ENCODE peak calls at places on chromosomes 2 and 18, in six cellular contexts. S, G, P, O, Z and E are unnamed samples. For H3K4me1, the result is how much of the 10 kb centered on the place peaks cover.

GRCh38 chr18:61274561-61274960 is 58.7 kb upstream of the CDH20 start:
- DNase-seq in Z (no peak), G (no peak), O (no peak), P (no peak), S (no peak), E (no peak)

GRCh38 chr2:120934891-120935338 is 199.2 kb downstream of the GLI2 start:
- DNase-seq in P (peak), Z (peak), G (peak), O (no peak), S (peak), E (peak)

GRCh38 chr2:125169022-125169763 is 1144.1 kb downstream of the CNTNAP5 start:
- DNase-seq in O (no peak), S (no peak), Z (no peak), G (no peak), P (peak), E (no peak)

GRCh38 chr18:22585821-22586220 is 168.1 kb upstream of the CTAGE1 start:
- DNase-seq in Z (no peak), P (no peak), G (no peak), O (no peak), S (no peak), E (no peak)

GRCh38 chr18:6120820-6121279 is 225.5 kb upstream of the TMEM200C start:
- DNase-seq in O (no peak), G (no peak), P (no peak), Z (peak), S (no peak), E (no peak)

GRCh38 chr2:187054501-187055319 is 205.7 kb upstream of the ZSWIM2 start:
- DNase-seq in P (no peak), O (peak), S (no peak), Z (no peak), G (no peak), E (no peak)

GRCh38 chr18:905307-905947 is 756 bp downstream of the ADCYAP1 start:
- DNase-seq in S (no peak), P (no peak), O (no peak), Z (no peak), G (no peak), E (no peak)

GRCh38 chr18:6547476-6547875 is 132.8 kb upstream of the L3MBTL4 start:
- DNase-seq in G (peak), Z (no peak), S (no peak), O (no peak), P (no peak), E (no peak)

GRCh38 chr2:109083771-109084170 is 45.2 kb upstream of the SH3RF3 start:
- DNase-seq in Z (no peak), G (no peak), P (no peak), S (no peak), O (no peak), E (no peak)

GRCh38 chr2:8714283-8714682 is 32.4 kb downstream of the ID2 start:
- DNase-seq in Z (no peak), S (no peak), P (no peak), O (no peak), G (no peak), E (no peak)

GRCh38 chr18:58915006-58915799 is 50.5 kb downstream of the ZNF532 start:
- DNase-seq in O (no peak), G (no peak), S (no peak), P (no peak), Z (no peak), E (no peak)

DNA sequence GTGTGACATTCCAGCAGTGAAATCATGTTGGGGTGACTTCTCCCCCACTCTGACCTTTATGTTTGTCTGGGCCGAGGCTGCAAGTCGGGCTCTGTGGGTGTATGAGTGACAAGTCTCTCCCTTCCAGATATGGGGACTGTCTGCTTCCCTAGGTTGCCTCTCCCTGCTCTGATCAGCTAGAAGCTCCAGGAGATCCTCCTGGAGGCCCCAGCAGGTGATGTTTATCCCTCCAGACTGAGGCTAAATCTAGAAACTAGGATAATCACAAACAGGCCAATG is 927 bp downstream of the IL1RN start:
- DNase-seq in O (no peak), P (no peak), Z (no peak), S (no peak), G (no peak), E (no peak)
- H3K4me1 ChIP-seq in O (under half), P (under half), Z (under half), S (under half), G (under half), E (under half)

GRCh38 chr2:105873281-105873680 is 128.6 kb downstream of the NCK2 start:
- DNase-seq in S (no peak), Z (no peak), O (no peak), P (no peak), G (no peak), E (no peak)
- H3K4me1 ChIP-seq in S (under half), Z (under half), O (under half), P (under half), G (under half), E (under half)

DNA sequence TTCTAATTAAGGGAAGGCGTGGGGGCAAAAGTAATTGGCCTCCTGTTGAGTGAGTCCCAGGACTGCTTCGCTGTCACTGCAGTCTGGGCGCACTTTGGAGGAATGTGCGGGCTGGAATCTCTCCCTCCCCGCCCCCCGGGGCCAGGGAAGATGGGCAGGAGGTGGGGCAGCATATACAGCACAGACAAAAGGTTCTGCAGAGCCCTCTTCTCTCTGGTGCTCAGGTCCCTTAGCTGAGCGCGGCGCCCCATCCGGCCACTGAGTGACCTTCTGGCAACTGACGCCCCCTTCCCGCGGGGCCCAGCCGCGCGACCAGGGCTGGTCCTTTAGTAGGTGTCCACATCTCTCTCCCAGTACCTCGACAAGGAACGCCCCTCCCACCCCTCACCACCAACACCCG is 685.8 kb downstream of the NRXN1 start:
- DNase-seq in G (no peak), S (no peak), Z (no peak), P (no peak), O (no peak), E (no peak)
- H3K4me1 ChIP-seq in G (under half), S (under half), Z (under half), P (under half), O (under half), E (under half)

DNA sequence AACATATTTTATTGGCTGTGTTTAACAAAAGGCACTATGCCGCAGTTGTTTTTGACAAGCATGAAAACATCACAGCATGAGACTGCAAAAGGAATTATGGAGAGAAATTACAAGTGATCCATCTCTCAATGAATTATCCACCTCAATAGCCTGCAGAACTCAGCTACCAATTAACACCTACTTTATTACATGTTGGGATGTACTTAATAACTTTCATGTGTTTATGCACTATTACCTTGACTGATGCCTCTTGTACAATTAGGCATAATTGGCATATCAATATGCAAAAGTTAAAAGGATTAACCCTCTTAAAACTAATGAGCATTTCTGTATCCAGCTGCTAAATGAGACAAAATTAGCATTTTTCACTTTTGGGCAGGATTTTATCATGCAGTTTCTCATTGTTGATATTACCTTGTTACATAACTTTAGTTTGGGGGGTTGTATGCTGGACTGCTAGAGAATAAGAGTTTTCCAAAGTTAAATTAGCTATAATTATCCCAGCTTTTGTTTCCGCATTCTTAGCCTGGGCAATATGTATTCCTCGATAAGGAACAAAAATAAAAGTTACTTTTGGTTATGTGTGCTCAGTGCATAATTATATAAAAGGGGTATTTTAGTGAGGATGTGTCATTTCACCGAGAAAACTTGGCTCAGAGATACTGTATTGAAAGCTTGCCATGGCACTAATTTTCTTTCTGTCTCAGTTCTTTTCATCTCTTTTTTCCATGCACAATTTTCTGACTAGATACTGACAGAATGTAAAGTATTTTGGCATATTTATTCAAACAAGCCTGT is 28.0 kb downstream of the ARHGAP15 start:
- DNase-seq in S (no peak), Z (no peak), G (no peak), O (no peak), P (no peak), E (no peak)
- H3K4me1 ChIP-seq in S (under half), Z (under half), G (under half), O (under half), P (under half), E (under half)

GRCh38 chr2:181907635-181908034 is 16.1 kb downstream of the ITPRID2 start:
- DNase-seq in P (no peak), S (no peak), Z (no peak), O (no peak), G (no peak), E (no peak)
- H3K4me1 ChIP-seq in P (under half), S (under half), Z (under half), O (under half), G (under half), E (under half)

DNA sequence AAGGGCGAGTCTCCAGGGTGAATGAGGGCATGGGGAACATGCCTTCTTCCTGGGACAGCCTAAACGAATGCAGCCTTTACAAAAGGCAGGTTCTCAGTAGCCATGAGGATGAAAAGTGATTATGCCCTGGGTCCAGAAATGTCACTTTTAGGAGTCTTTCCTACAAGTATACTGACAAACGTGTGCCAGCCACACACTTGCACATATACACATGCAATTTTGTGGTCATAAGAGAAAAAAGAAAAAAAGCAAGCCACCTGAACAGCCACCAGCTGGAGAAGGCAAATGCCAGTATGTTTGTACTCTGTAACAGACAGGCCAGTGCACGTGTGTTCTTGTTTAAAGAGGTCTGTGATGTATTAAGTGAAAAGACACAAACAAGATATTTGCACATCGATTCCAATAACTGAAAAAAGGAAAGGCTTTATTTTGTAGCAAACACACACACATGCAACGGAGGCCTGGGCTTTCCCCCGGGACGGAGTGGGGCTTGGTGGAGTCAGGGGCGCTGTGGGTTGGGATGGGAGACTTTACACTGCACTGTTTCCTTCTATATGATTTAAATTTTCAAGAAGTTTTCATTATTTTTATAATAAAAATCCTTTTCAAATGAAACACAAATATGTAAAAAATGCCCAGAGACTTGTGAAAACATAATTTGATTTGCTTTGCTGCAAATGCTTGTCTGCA is 108.4 kb downstream of the FAM210A start:
- DNase-seq in O (no peak), S (no peak), Z (no peak), P (no peak), G (no peak), E (no peak)
- H3K4me1 ChIP-seq in O (under half), S (under half), Z (under half), P (under half), G (under half), E (under half)

DNA sequence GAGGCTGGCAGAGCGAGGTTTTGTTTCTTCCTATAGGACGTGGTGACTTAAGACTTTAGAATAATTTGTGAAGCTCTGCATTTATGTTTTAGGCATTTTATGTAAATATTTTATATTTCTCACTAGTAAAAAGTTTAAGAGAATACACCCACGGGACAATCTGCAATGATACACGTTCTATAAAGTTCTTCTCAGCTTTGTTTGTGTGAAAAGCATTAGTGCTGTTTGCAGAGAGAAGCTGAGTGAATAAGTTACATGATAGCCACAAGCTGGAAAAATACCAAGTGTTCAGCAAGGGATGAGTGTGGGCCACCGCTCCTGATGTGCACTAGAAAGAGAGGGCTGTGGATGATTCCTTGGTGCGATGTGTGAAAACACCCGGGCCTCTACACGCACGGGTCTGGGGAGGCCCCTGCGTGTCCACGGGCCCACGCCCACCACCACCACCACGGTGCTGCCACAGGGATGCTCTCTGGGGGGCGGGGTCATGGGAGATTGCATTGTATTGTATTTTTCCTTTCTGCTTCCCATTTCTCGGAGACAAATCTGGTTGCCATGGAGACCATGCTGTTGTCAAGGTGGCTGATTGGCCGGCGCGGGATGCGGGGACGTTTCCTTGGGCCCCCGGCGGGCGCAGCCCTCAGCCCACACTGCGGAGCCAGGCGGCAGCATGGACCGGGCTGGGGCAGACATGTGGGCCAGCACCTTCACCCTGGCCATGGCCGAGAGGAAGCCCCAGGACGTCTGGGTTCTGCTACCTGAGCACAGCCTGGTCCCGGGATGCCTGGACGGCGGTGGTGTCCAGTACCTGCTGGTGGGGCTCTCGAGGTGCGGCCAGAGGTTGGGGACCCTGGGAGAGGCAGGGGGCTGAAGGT is at the start of gene RTP5:
- DNase-seq in P (no peak), S (no peak), O (no peak), Z (peak), G (no peak), E (no peak)
- H3K4me1 ChIP-seq in P (under half), S (under half), O (under half), Z (under half), G (under half), E (under half)

DNA sequence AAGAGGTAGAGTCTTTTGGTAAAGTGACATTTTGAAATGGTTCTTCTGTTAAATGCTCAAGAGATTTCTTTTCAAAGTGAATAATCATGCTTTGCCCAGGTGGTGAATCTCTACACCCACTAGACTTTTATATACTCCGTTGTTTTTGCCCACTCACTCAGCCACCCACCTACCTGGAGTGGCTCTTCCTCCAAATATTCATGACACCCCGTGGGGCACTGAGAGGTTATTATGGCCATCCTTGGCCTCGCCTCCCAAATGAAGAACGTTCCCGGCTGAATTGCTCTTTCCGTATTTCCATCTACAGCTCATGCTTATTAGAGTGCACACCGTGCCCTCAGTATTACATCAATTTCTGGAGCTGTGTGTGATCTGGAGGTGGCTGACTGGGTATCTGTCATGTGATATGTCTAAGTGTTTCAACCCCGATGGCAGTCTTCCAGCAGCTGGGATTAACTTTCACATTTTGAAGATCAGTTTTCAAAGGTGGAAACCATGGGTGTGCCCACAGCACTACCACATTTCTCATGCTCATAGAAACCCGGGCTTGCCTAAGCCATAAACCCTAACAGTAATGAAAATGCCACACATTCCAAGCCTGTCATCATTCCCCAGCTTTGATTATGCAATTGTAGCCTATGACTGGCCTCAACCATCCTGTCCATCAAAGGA is 406.6 kb upstream of the MMADHC start:
- DNase-seq in O (no peak), G (peak), Z (no peak), S (no peak), P (peak), E (peak)
- H3K4me1 ChIP-seq in O (under half), G (under half), Z (under half), S (under half), P (under half), E (under half)

DNA sequence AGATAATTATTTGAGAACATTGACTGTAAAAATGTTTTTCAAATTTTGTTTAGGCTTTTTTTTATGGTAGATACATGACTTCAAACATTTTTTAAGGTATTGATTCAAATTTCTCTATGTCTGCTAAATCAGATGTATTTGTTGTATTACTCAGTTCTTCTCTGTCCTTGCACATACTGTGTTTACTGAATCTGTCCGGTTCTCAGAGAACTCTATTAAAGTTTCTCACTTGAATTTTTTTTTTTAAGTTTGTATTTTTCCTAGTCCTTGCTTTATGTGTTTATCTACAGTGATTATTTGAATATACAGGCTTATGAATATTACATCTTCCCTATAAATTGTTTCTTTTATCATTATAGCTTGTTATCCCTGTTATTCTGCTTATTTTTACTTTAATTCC is 5.3 kb downstream of the SEPTIN2 start:
- DNase-seq in G (no peak), S (no peak), Z (no peak), O (no peak), P (no peak), E (no peak)
- H3K4me1 ChIP-seq in G (under half), S (half or more), Z (half or more), O (under half), P (under half), E (under half)

GRCh38 chr2:214019229-214019972 is 391.5 kb upstream of the VWC2L start:
- DNase-seq in P (peak), O (no peak), Z (peak), S (peak), G (peak), E (no peak)
- H3K4me1 ChIP-seq in P (under half), O (under half), Z (under half), S (under half), G (under half), E (under half)